ENCODE peak calls at places on chromosome 15, in five cellular contexts. I is stomach, O is mammary epithelial cell, J is hepatocyte, G is HepG2. W is an unnamed sample.

GRCh38 chr15:40255033-40255432 is 16.2 kb downstream of the PAK6 start:
- DNase-seq in O (no peak), G (no peak), I (no peak), J (no peak), W (no peak)

GRCh38 chr15:39171944-39172368 is 408.9 kb upstream of the THBS1 start:
- DNase-seq in J (peak; percentile 85), G (peak; percentile 85), I (peak; percentile 56), O (peak; percentile 97), W (peak; percentile 93)

GRCh38 chr15:69666441-69666882 is 213.8 kb downstream of the RPLP1 start:
- DNase-seq in O (peak; percentile 27), G (no peak), I (no peak), J (no peak), W (peak; percentile 2)

GRCh38 chr15:70826634-70827033 is 27.3 kb downstream of the LARP6 start:
- DNase-seq in G (peak; percentile 27), J (peak; percentile 32), I (no peak), O (peak; percentile 91), W (peak; percentile 97)

GRCh38 chr15:72141171-72142084 is 23.2 kb downstream of the SENP8 start:
- DNase-seq in O (no peak), I (no peak), J (no peak), G (peak; percentile 33), W (no peak)

GRCh38 chr15:72174551-72175165 is 22.9 kb downstream of the GRAMD2A start:
- DNase-seq in O (no peak), I (no peak), J (no peak), G (no peak), W (no peak)

GRCh38 chr15:26179906-26180305 is 316.8 kb upstream of the ATP10A start:
- DNase-seq in G (peak; percentile 4), I (no peak), J (peak; percentile 23), O (no peak), W (no peak)

GRCh38 chr15:78204351-78205309 is 29.7 kb downstream of the ACSBG1 start:
- DNase-seq in G (no peak), I (peak; percentile 25), O (no peak), J (peak; percentile 4), W (no peak)

GRCh38 chr15:82543155-82543554 is 2.9 kb upstream of the RPS17 start:
- DNase-seq in J (no peak), G (no peak), O (no peak), I (no peak), W (peak; percentile 69)

GRCh38 chr15:95698971-95699370 is 631.5 kb upstream of the NR2F2 start:
- DNase-seq in O (no peak), G (no peak), J (no peak), I (no peak), W (no peak)

GRCh38 chr15:86961669-86962068 is 882.0 kb downstream of the AGBL1 start:
- DNase-seq in I (no peak), G (no peak), O (no peak), J (no peak), W (no peak)

GRCh38 chr15:92578096-92578835 is 77.3 kb downstream of the FAM174B start:
- DNase-seq in G (no peak), I (no peak), O (no peak), J (no peak), W (no peak)

GRCh38 chr15:92672102-92672501 is 16.5 kb upstream of the FAM174B start:
- DNase-seq in J (no peak), G (no peak), O (no peak), I (no peak), W (no peak)

GRCh38 chr15:88433046-88433685 is 34.0 kb downstream of the MRPL46 start:
- DNase-seq in G (no peak), J (no peak), I (no peak), O (no peak), W (no peak)

GRCh38 chr15:25587616-25588340 is 149.0 kb upstream of the UBE3A start:
- DNase-seq in I (no peak), G (no peak), J (no peak), O (no peak), W (no peak)

GRCh38 chr15:45645026-45645980 is 10.5 kb downstream of the SQOR start:
- DNase-seq in I (no peak), G (no peak), J (peak; percentile 57), O (peak; percentile 60), W (peak; percentile 66)

GRCh38 chr15:46312133-46312740 is 677.4 kb downstream of the SQOR start:
- DNase-seq in J (peak; percentile 88), G (peak; percentile 51), O (peak; percentile 27), I (peak; percentile 81), W (peak; percentile 76)

GRCh38 chr15:28994142-28994829 is 108.5 kb downstream of the APBA2 start:
- DNase-seq in G (no peak), O (no peak), J (no peak), I (no peak), W (no peak)

GRCh38 chr15:75307778-75308390 is 25.2 kb downstream of the GOLGA6D start:
- DNase-seq in J (peak; percentile 78), O (peak; percentile 57), G (peak; percentile 58), I (peak; percentile 69), W (peak; percentile 14)

GRCh38 chr15:82810061-82810862 is 834 bp downstream of the WHAMM start:
- DNase-seq in J (peak; percentile 82), G (peak; percentile 39), O (peak; percentile 48), I (peak; percentile 58), W (peak; percentile 82)

GRCh38 chr15:59313703-59314332 is 58.9 kb downstream of the MYO1E start:
- DNase-seq in I (peak; percentile 94), G (peak; percentile 9), J (peak; percentile 73), O (peak; percentile 92), W (peak; percentile 59)

GRCh38 chr15:52790166-52790708 is at the start of gene ONECUT1:
- DNase-seq in I (peak; percentile 51), O (peak; percentile 32), G (peak; percentile 37), J (peak; percentile 86), W (peak; percentile 73)

GRCh38 chr15:74240002-74240568 is 4.0 kb downstream of the CCDC33 start:
- DNase-seq in G (peak; percentile 40), J (peak; percentile 52), I (peak; percentile 95), O (peak; percentile 91), W (peak; percentile 86)

GRCh38 chr15:78072080-78072892 is 5.2 kb downstream of the TBC1D2B start:
- DNase-seq in J (peak; percentile 78), I (no peak), O (no peak), G (peak; percentile 56), W (peak; percentile 88)

GRCh38 chr15:81410318-81410753 is 36.3 kb upstream of the TMC3 start:
- DNase-seq in G (peak; percentile 20), J (peak; percentile 82), I (no peak), O (peak; percentile 68), W (peak; percentile 96)

GRCh38 chr15:100095896-100096600 is 245.7 kb downstream of the ADAMTS17 start:
- DNase-seq in O (peak; percentile 51), I (no peak), J (no peak), G (no peak), W (no peak)

GRCh38 chr15:80948651-80949292 is 40.8 kb downstream of the MESD start:
- DNase-seq in I (no peak), G (no peak), J (no peak), O (no peak), W (no peak)

GRCh38 chr15:100169615-100170279 is 172.0 kb downstream of the ADAMTS17 start:
- DNase-seq in I (no peak), J (no peak), G (no peak), O (no peak), W (no peak)

GRCh38 chr15:40103124-40103858 is 5.4 kb downstream of the BMF start:
- DNase-seq in G (no peak), O (peak; percentile 85), I (peak; percentile 94), J (peak; percentile 91), W (peak; percentile 94)

GRCh38 chr15:47412802-47413201 is 304.5 kb upstream of the SEMA6D start:
- DNase-seq in J (no peak), I (no peak), G (no peak), O (no peak), W (no peak)
- H3K4me1 ChIP-seq in J (peaks cover 28% of the 10 kb centered on the region), I (peaks cover 9% of the 10 kb centered on the region), G (peaks cover 11% of the 10 kb centered on the region), O (peaks cover 3% of the 10 kb centered on the region), W (peaks cover 15% of the 10 kb centered on the region)

GRCh38 chr15:91357011-91357410 is 257.0 kb downstream of the SV2B start:
- DNase-seq in J (no peak), G (no peak), I (no peak), O (no peak), W (no peak)
- H3K4me1 ChIP-seq in J (no peaks in the 10 kb centered on the region), G (no peaks in the 10 kb centered on the region), I (no peaks in the 10 kb centered on the region), O (no peaks in the 10 kb centered on the region), W (no peaks in the 10 kb centered on the region)

GRCh38 chr15:96703087-96703486 is 372.6 kb downstream of the NR2F2 start:
- DNase-seq in O (no peak), G (no peak), J (no peak), I (no peak), W (no peak)
- H3K4me1 ChIP-seq in O (no peaks in the 10 kb centered on the region), G (no peaks in the 10 kb centered on the region), J (no peaks in the 10 kb centered on the region), I (no peaks in the 10 kb centered on the region), W (no peaks in the 10 kb centered on the region)

DNA sequence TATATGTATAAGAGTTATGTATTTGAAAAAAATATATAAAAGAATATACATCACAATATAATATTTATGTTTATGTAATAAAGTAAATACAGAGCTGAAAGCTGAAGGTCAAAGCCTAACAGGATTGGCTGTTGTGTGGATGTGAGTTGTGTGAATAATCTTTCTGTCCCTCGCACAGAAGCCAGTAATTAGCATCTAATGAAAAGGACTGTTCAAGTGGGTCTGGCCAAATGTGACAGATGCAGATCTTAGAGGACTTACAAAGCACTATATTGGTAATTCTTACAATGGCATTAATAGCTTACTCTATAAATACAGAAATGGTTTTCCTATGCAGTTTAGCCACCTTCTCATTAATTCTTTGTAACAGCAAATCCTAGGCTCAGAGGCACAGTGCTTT is 2.4 kb downstream of the MKRN3 start:
- DNase-seq in J (no peak), I (no peak), G (no peak), O (no peak), W (no peak)
- H3K4me1 ChIP-seq in J (no peaks in the 10 kb centered on the region), I (no peaks in the 10 kb centered on the region), G (peaks cover 17% of the 10 kb centered on the region), O (no peaks in the 10 kb centered on the region), W (no peaks in the 10 kb centered on the region)

DNA sequence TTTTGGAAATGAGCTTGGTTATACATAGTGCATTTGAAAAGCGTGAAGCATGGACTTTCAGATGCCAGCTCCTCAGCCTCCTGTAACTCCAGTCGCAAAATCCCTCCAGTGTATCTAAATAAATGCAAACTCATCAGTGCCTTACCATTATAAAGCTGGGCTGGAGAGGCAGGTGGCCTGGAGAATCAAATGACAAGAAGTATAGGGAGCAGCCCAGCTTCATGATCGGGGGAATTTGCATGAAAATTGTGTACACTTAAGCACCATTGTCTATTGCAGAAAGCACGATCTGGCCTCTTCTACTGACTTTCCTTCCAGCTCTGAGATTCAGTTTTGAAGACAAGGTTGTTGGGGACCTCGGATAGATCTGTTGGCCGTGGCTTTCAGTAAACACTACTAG is 71.7 kb downstream of the IGF1R start:
- DNase-seq in O (no peak), G (no peak), J (no peak), I (no peak), W (no peak)
- H3K4me1 ChIP-seq in O (peaks cover 24% of the 10 kb centered on the region), G (peaks cover 81% of the 10 kb centered on the region), J (peaks cover 32% of the 10 kb centered on the region), I (peaks cover 29% of the 10 kb centered on the region), W (peaks cover 24% of the 10 kb centered on the region)

GRCh38 chr15:60585743-60586708 is 107.1 kb upstream of the ICE2 start:
- DNase-seq in I (peak; percentile 61), O (peak; percentile 49), J (peak; percentile 88), G (peak; percentile 68), W (peak; percentile 92)
- H3K4me1 ChIP-seq in I (no peaks in the 10 kb centered on the region), O (peaks cover 9% of the 10 kb centered on the region), J (no peaks in the 10 kb centered on the region), G (peaks cover 88% of the 10 kb centered on the region), W (peaks cover 25% of the 10 kb centered on the region)

W was measured in adipocyte.